ENCODE peak calls at places on chromosomes 1 and 21, in ten cellular contexts. F, Y, I, K, P, B, X, J, N and S are unnamed samples.

GRCh38 chr1:184882649-184883303 is 91.5 kb downstream of the NIBAN1 start:
- DNase-seq in F (no peak), Y (no peak), I (no peak), K (no peak), P (peak; percentile 78), B (peak; percentile 59), X (peak; percentile 89), J (no peak), N (no peak), S (no peak)

GRCh38 chr1:16111771-16112557 is 38.5 kb upstream of the FAM131C start:
- DNase-seq in F (no peak), Y (no peak), I (no peak), K (peak; percentile 87), P (peak; percentile 71), B (peak; percentile 71), X (no peak), J (no peak), N (no peak), S (peak; percentile 41)

GRCh38 chr1:162993866-162994265 is 75.3 kb upstream of the RGS4 start:
- DNase-seq in F (no peak), Y (no peak), I (no peak), K (no peak), P (no peak), B (no peak), X (no peak), J (no peak), N (no peak), S (no peak)

GRCh38 chr1:87127131-87127530 is 201.5 kb upstream of the LMO4 start:
- DNase-seq in F (no peak), Y (no peak), I (no peak), K (no peak), P (no peak), B (no peak), X (no peak), J (no peak), N (no peak), S (no peak)

GRCh38 chr21:32386195-32386870 is 6.5 kb downstream of the URB1 start:
- DNase-seq in F (no peak), Y (peak; percentile 59), I (no peak), K (no peak), P (peak; percentile 78), B (peak; percentile 73), X (peak; percentile 89), J (no peak), N (no peak), S (peak; percentile 83)

GRCh38 chr1:211126622-211127021 is 7.3 kb downstream of the KCNH1 start:
- DNase-seq in F (no peak), Y (no peak), I (no peak), K (peak; percentile 23), P (no peak), B (no peak), X (no peak), J (no peak), N (no peak), S (no peak)

GRCh38 chr1:31771891-31772668 is 7.9 kb upstream of the ADGRB2 start:
- DNase-seq in F (no peak), Y (no peak), I (no peak), K (peak; percentile 27), P (no peak), B (no peak), X (no peak), J (no peak), N (no peak), S (peak; percentile 91)

GRCh38 chr1:48341221-48341620 is 118.7 kb downstream of the SLC5A9 start:
- DNase-seq in F (no peak), Y (peak; percentile 54), I (no peak), K (peak; percentile 3), P (no peak), B (no peak), X (no peak), J (no peak), N (no peak), S (no peak)

GRCh38 chr21:25528511-25528910 is 78.8 kb downstream of the MRPL39 start:
- DNase-seq in F (no peak), Y (no peak), I (no peak), K (no peak), P (no peak), B (no peak), X (no peak), J (no peak), N (no peak), S (no peak)

GRCh38 chr1:37765937-37766664 is 1.2 kb upstream of the EPHA10 start:
- DNase-seq in F (no peak), Y (no peak), I (no peak), K (no peak), P (no peak), B (no peak), X (no peak), J (no peak), N (no peak), S (no peak)

GRCh38 chr1:81513796-81514354 is 286.9 kb upstream of the ADGRL2 start:
- DNase-seq in F (no peak), Y (no peak), I (no peak), K (no peak), P (no peak), B (no peak), X (no peak), J (no peak), N (no peak), S (no peak)

GRCh38 chr1:170682809-170683208 is 18.9 kb downstream of the PRRX1 start:
- DNase-seq in F (no peak), Y (no peak), I (no peak), K (no peak), P (no peak), B (no peak), X (no peak), J (no peak), N (no peak), S (no peak)

GRCh38 chr1:222665964-222666363 is 46.3 kb downstream of the AIDA start:
- DNase-seq in F (no peak), Y (no peak), I (no peak), K (peak; percentile 52), P (no peak), B (no peak), X (no peak), J (no peak), N (no peak), S (no peak)

GRCh38 chr1:94115900-94116436 is 5.0 kb downstream of the ABCA4 start:
- DNase-seq in F (no peak), Y (no peak), I (no peak), K (peak; percentile 17), P (no peak), B (no peak), X (peak; percentile 40), J (no peak), N (no peak), S (no peak)

GRCh38 chr1:32947669-32948068 is 16.9 kb downstream of the RNF19B start:
- DNase-seq in F (no peak), Y (no peak), I (peak; percentile 21), K (no peak), P (no peak), B (no peak), X (no peak), J (no peak), N (no peak), S (no peak)
- H3K4me1 ChIP-seq in F (no peaks in the 10 kb centered on the region), Y (peaks cover 5% of the 10 kb centered on the region), I (peaks cover 36% of the 10 kb centered on the region), K (peaks cover 2% of the 10 kb centered on the region), P (peaks cover 10% of the 10 kb centered on the region), B (peaks cover 5% of the 10 kb centered on the region), X (peaks cover 42% of the 10 kb centered on the region), J (no peaks in the 10 kb centered on the region), N (peaks cover 9% of the 10 kb centered on the region), S (peaks cover 17% of the 10 kb centered on the region)

DNA sequence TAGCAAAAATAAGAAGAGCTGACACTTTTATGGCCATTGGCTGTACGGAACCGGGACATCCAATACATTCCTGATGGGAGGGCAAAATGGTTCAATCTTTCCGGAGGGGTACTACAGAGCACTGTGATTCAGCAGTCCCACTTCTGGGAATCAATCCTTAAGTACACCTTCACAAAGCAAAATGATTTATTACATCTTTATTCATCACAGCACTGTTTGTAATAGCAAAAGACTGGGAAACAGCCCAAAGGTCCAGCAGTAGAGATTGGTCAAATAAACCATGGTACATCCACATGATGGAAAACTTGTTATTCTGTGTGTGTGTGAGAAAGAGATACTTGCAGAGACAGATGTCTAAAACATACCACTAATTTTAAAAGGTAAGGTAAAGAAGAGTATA is 9.6 kb downstream of the GNG12 start:
- DNase-seq in F (no peak), Y (no peak), I (no peak), K (peak; percentile 48), P (no peak), B (no peak), X (no peak), J (no peak), N (no peak), S (no peak)
- H3K4me1 ChIP-seq in F (no peaks in the 10 kb centered on the region), Y (peaks cover 3% of the 10 kb centered on the region), I (no peaks in the 10 kb centered on the region), K (peaks cover 12% of the 10 kb centered on the region), P (peaks cover 19% of the 10 kb centered on the region), B (no peaks in the 10 kb centered on the region), X (peaks cover 32% of the 10 kb centered on the region), J (no peaks in the 10 kb centered on the region), N (peaks cover 15% of the 10 kb centered on the region), S (peaks cover 7% of the 10 kb centered on the region)

DNA sequence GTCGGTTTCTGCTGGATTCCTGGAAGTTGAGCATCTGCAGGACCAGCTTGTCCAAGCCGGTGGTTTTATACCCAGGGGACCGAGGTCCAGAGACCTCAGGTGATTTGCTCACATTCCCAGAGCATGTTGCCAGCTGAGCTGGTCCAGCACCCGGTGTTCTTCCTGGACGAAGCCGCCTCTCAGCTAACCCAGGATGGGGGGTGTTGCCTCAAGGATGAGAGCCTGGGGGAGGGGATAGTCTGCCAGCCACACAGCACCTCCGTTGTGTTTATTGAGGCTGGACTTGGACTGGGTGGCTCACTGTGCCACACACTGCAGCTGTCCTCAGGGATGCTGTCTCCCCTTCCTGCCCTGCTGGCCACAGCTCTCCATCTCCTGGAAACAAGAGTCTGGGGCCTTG is 1.5 kb downstream of the TMEM201 start:
- DNase-seq in F (no peak), Y (no peak), I (no peak), K (no peak), P (no peak), B (peak; percentile 30), X (peak; percentile 53), J (no peak), N (no peak), S (no peak)
- H3K4me1 ChIP-seq in F (peaks cover 25% of the 10 kb centered on the region), Y (peaks cover 21% of the 10 kb centered on the region), I (peaks cover 7% of the 10 kb centered on the region), K (peaks cover 15% of the 10 kb centered on the region), P (no peaks in the 10 kb centered on the region), B (peaks cover 27% of the 10 kb centered on the region), X (peaks cover 10% of the 10 kb centered on the region), J (peaks cover 28% of the 10 kb centered on the region), N (no peaks in the 10 kb centered on the region), S (peaks cover 16% of the 10 kb centered on the region)

DNA sequence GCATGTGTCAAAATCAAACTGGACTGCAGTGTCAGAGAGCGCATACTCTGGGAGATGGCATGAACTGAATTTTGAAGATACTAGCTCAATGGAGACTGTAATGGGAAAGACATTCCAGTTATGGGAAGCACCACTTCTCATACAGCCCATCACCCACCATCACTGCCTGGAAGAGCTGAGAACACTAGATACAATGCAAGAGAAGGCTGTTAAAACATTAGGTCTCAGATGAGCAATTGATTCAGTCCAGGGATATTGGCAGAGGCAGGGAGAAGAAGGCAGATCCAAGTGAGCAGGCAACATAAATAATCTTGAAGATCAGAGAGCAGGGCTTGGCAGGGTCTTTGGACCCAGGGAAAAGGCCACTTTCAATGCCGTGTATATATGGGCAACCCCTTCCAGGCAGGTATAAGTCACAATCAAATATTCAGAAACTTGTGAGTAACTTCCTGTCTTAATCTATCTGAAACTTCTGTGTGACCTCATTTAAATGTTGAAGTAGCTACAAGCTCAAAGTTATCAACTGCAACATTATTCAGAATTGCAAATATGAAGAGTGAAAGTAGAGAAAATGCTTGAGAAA is 290.3 kb upstream of the SGIP1 start:
- DNase-seq in F (no peak), Y (peak; percentile 40), I (no peak), K (peak; percentile 25), P (no peak), B (no peak), X (no peak), J (no peak), N (no peak), S (no peak)
- H3K4me1 ChIP-seq in F (peaks cover 12% of the 10 kb centered on the region), Y (peaks cover 26% of the 10 kb centered on the region), I (no peaks in the 10 kb centered on the region), K (peaks cover 5% of the 10 kb centered on the region), P (no peaks in the 10 kb centered on the region), B (no peaks in the 10 kb centered on the region), X (no peaks in the 10 kb centered on the region), J (peaks cover 26% of the 10 kb centered on the region), N (no peaks in the 10 kb centered on the region), S (peaks cover 8% of the 10 kb centered on the region)